ENCODE peak calls at places on chromosomes 13 and 19, in four cellular contexts. S, W, Z and U are unnamed samples.

GRCh38 chr13:110408286-110408685 is 101.2 kb downstream of the COL4A2 start:
- DNase-seq in S (no peak), W (no peak), Z (no peak), U (no peak)

GRCh38 chr13:109627649-109628048 is 158.7 kb downstream of the IRS2 start:
- DNase-seq in Z (no peak), W (no peak), S (no peak), U (no peak)

GRCh38 chr19:7953060-7953459 is 9.6 kb upstream of the TIMM44 start:
- DNase-seq in W (no peak), Z (no peak), S (no peak), U (no peak)

GRCh38 chr13:27638521-27638920 is 16.8 kb downstream of the POLR1D start:
- DNase-seq in W (no peak), Z (no peak), S (no peak), U (peak)

GRCh38 chr19:1125601-1126533 is 22.1 kb downstream of the GPX4 start:
- DNase-seq in S (no peak), Z (no peak), W (no peak), U (no peak)

GRCh38 chr13:52809310-52809769 is 39.1 kb downstream of the PCDH8 start:
- DNase-seq in Z (peak), W (peak), S (peak), U (peak)

GRCh38 chr13:26837997-26838396 is 77.4 kb upstream of the GPR12 start:
- DNase-seq in W (no peak), Z (no peak), S (no peak), U (no peak)

GRCh38 chr19:6109947-6110346 is 353 bp downstream of the RFX2 start:
- DNase-seq in Z (no peak), W (no peak), S (peak), U (no peak)

GRCh38 chr19:51022526-51022925 is 3.0 kb upstream of the KLK10 start:
- DNase-seq in Z (no peak), W (no peak), S (no peak), U (no peak)

GRCh38 chr19:17747205-17748098 is 3.8 kb upstream of the FCHO1 start:
- DNase-seq in W (peak), S (peak), Z (peak), U (peak)

GRCh38 chr19:51094696-51095279 is 12.1 kb upstream of the KLK14 start:
- DNase-seq in W (peak), Z (no peak), S (peak), U (peak)

GRCh38 chr19:11887618-11888531 is at the start of gene ZNF69:
- DNase-seq in Z (peak), S (peak), W (peak), U (peak)

GRCh38 chr13:44312131-44312530 is 61.5 kb upstream of the SERP2 start:
- DNase-seq in S (no peak), W (no peak), Z (no peak), U (no peak)